ENCODE peak calls at places on chromosomes 1 and 21, in ten cellular contexts. P is T-helper 1 cell; Q is pulmonary artery endothelial cell; A is nephron progenitor cell; V is WTC11; L is H54; N is stimulated activated CD4-positive, alpha-beta T cell treated with anti-CD3 and anti-CD28 coated beads, Interleukin-15, amount 100 ng/mL, for 1 hour; O is GM04503; I is activated T-cell treated with anti-CD3 and anti-CD28 coated beads for 4 hours; U is NCI-H1092. H is an unnamed sample.

GRCh38 chr21:46128983-46129571 is 26.3 kb downstream of the FTCD start:
- DNase-seq in P (no peak), Q (no peak), A (no peak), V (no peak), L (no peak), N (no peak), O (no peak), I (no peak), U (no peak), H (no peak)

GRCh38 chr1:63807063-63807462 is 33.2 kb downstream of the ROR1 start:
- DNase-seq in P (no peak), Q (no peak), A (no peak), V (no peak), L (no peak), N (no peak), O (no peak), I (no peak), U (no peak), H (no peak)

GRCh38 chr1:212667223-212668139 is 32.2 kb downstream of the BATF3 start:
- DNase-seq in P (no peak), Q (peak; percentile 83), A (no peak), V (no peak), L (peak; percentile 69), N (no peak), O (peak; percentile 99), I (no peak), U (peak; percentile 16), H (no peak)

GRCh38 chr21:21210552-21210951 is 212.3 kb downstream of the NCAM2 start:
- DNase-seq in P (no peak), Q (no peak), A (no peak), V (no peak), L (no peak), N (no peak), O (no peak), I (no peak), U (no peak), H (no peak)

GRCh38 chr1:200550367-200550766 is 70.2 kb downstream of the KIF14 start:
- DNase-seq in P (no peak), Q (no peak), A (no peak), V (no peak), L (no peak), N (no peak), O (no peak), I (no peak), U (no peak), H (no peak)

GRCh38 chr1:154955039-154955717 is 721 bp downstream of the PBXIP1 start:
- DNase-seq in P (peak; percentile 89), Q (peak; percentile 73), A (peak; percentile 50), V (peak; percentile 49), L (no peak), N (peak; percentile 42), O (peak; percentile 47), I (peak; percentile 55), U (peak; percentile 23), H (peak; percentile 63)

GRCh38 chr1:111406325-111406768 is 21.2 kb downstream of the OVGP1 start:
- DNase-seq in P (peak; percentile 23), Q (peak; percentile 70), A (no peak), V (no peak), L (no peak), N (peak; percentile 11), O (no peak), I (peak; percentile 27), U (peak; percentile 86), H (peak; percentile 82)

GRCh38 chr21:38664315-38664714 is 141.4 kb upstream of the ETS2 start:
- DNase-seq in P (no peak), Q (no peak), A (no peak), V (peak; percentile 36), L (no peak), N (no peak), O (no peak), I (no peak), U (no peak), H (no peak)

GRCh38 chr1:52520149-52520548 is 32.7 kb downstream of the TUT4 start:
- DNase-seq in P (no peak), Q (no peak), A (no peak), V (no peak), L (no peak), N (no peak), O (peak; percentile 11), I (no peak), U (no peak), H (no peak)

GRCh38 chr21:34274001-34274400 is 89.8 kb upstream of the KCNE2 start:
- DNase-seq in P (no peak), Q (peak; percentile 15), A (no peak), V (no peak), L (no peak), N (no peak), O (no peak), I (no peak), U (no peak), H (no peak)

GRCh38 chr1:244352156-244352830 is 99.4 kb downstream of the ADSS2 start:
- DNase-seq in P (no peak), Q (no peak), A (no peak), V (no peak), L (no peak), N (no peak), O (no peak), I (no peak), U (no peak), H (peak; percentile 45)

GRCh38 chr1:232868793-232869491 is 63.7 kb downstream of the MAP10 start:
- DNase-seq in P (no peak), Q (no peak), A (no peak), V (no peak), L (peak; percentile 43), N (no peak), O (peak; percentile 97), I (no peak), U (peak; percentile 56), H (no peak)

GRCh38 chr1:80633947-80634710 is 1166.6 kb upstream of the ADGRL2 start:
- DNase-seq in P (no peak), Q (no peak), A (peak; percentile 2), V (peak; percentile 15), L (no peak), N (no peak), O (no peak), I (no peak), U (no peak), H (no peak)